ENCODE peak calls at places on chromosomes 1 and 21, in six cellular contexts. E is stimulated activated CD8-positive, alpha-beta memory T cell treated with anti-CD3 and anti-CD28 coated beads, Interleukin-15, amount 100 ng/mL, for 4 hours; K is ovary; L is glutamatergic neuron; S is kidney tubule cell; R is fibroblast of pulmonary artery. H is an unnamed sample.
A peak's percentile ranks its signal among the peaks of the same experiment; 100 is the strongest.

GRCh38 chr21:37606549-37606948 is 240.0 kb downstream of the DYRK1A start:
- DNase-seq in E (no peak), K (no peak), L (no peak), S (no peak), R (no peak), H (no peak)

GRCh38 chr1:54566438-54567141 is 18.6 kb downstream of the ACOT11 start:
- DNase-seq in E (no peak), K (no peak), L (no peak), S (peak; percentile 28), R (no peak), H (no peak)

GRCh38 chr1:170978371-170978900 is 43.1 kb downstream of the MROH9 start:
- DNase-seq in E (no peak), K (no peak), L (no peak), S (no peak), R (no peak), H (no peak)

GRCh38 chr1:107198581-107198980 is 57.7 kb downstream of the NTNG1 start:
- DNase-seq in E (no peak), K (no peak), L (no peak), S (no peak), R (no peak), H (no peak)

GRCh38 chr1:7422561-7422960 is 348.5 kb upstream of the VAMP3 start:
- DNase-seq in E (no peak), K (no peak), L (peak; percentile 1), S (no peak), R (no peak), H (peak; percentile 23)

GRCh38 chr1:171922999-171923398 is 81.7 kb downstream of the DNM3 start:
- DNase-seq in E (no peak), K (no peak), L (no peak), S (no peak), R (no peak), H (no peak)

GRCh38 chr1:209080170-209080781 is 503.2 kb upstream of the CAMK1G start:
- DNase-seq in E (no peak), K (no peak), L (no peak), S (peak; percentile 69), R (no peak), H (no peak)

GRCh38 chr1:190808035-190808434 is 330.4 kb upstream of the BRINP3 start:
- DNase-seq in E (no peak), K (no peak), L (no peak), S (no peak), R (no peak), H (no peak)

GRCh38 chr1:180988221-180988826 is 34.3 kb downstream of the STX6 start:
- DNase-seq in E (no peak), K (no peak), L (no peak), S (peak; percentile 66), R (peak; percentile 50), H (no peak)

GRCh38 chr1:229843627-229844238 is 217.7 kb downstream of the URB2 start:
- DNase-seq in E (no peak), K (peak; percentile 63), L (peak; percentile 55), S (peak; percentile 47), R (peak; percentile 39), H (no peak)

GRCh38 chr1:155080250-155081228 is 1.9 kb downstream of the EFNA3 start:
- DNase-seq in E (no peak), K (no peak), L (peak; percentile 87), S (no peak), R (no peak), H (no peak)

GRCh38 chr1:232278925-232279324 is 351.0 kb downstream of the SIPA1L2 start:
- DNase-seq in E (no peak), K (no peak), L (no peak), S (no peak), R (no peak), H (no peak)

GRCh38 chr21:14947613-14948160 is 117.1 kb downstream of the NRIP1 start:
- DNase-seq in E (no peak), K (no peak), L (no peak), S (no peak), R (no peak), H (no peak)

GRCh38 chr1:84164567-84165021 is 20.5 kb downstream of the PRKACB start:
- DNase-seq in E (no peak), K (no peak), L (no peak), S (no peak), R (peak; percentile 52), H (no peak)

GRCh38 chr1:241311056-241311746 is 45.8 kb downstream of the RGS7 start:
- DNase-seq in E (no peak), K (no peak), L (no peak), S (peak; percentile 1), R (no peak), H (no peak)

GRCh38 chr1:25468037-25468436 is 37.3 kb downstream of the MACO1 start:
- DNase-seq in E (no peak), K (peak; percentile 52), L (no peak), S (no peak), R (peak; percentile 84), H (no peak)

GRCh38 chr1:181094813-181095212 is 6.3 kb downstream of the IER5 start:
- DNase-seq in E (no peak), K (peak; percentile 33), L (no peak), S (peak; percentile 47), R (peak; percentile 94), H (no peak)

GRCh38 chr1:56573311-56573710 is 6.1 kb downstream of the PLPP3 start:
- DNase-seq in E (no peak), K (no peak), L (no peak), S (peak; percentile 14), R (no peak), H (no peak)

GRCh38 chr1:116290085-116290670 is 82.9 kb upstream of the ATP1A1 start:
- DNase-seq in E (no peak), K (no peak), L (no peak), S (peak; percentile 11), R (no peak), H (no peak)

GRCh38 chr1:91303165-91303564 is 101.5 kb downstream of the HFM1 start:
- DNase-seq in E (no peak), K (no peak), L (no peak), S (no peak), R (no peak), H (no peak)

GRCh38 chr1:29984107-29984506 is 739.3 kb downstream of the MATN1 start:
- DNase-seq in E (no peak), K (no peak), L (no peak), S (peak; percentile 40), R (no peak), H (no peak)

GRCh38 chr1:221840511-221841243 is 98.8 kb upstream of the DUSP10 start:
- DNase-seq in E (no peak), K (no peak), L (no peak), S (peak; percentile 97), R (peak; percentile 45), H (no peak)

GRCh38 chr1:55369474-55369873 is 154.3 kb upstream of the USP24 start:
- DNase-seq in E (no peak), K (no peak), L (no peak), S (no peak), R (peak; percentile 57), H (no peak)

GRCh38 chr1:248670003-248670402 is 14.7 kb upstream of the OR2T27 start:
- DNase-seq in E (no peak), K (no peak), L (no peak), S (peak; percentile 5), R (no peak), H (no peak)

GRCh38 chr1:2783069-2783434 is 18.4 kb downstream of the TTC34 start:
- DNase-seq in E (no peak), K (no peak), L (no peak), S (no peak), R (no peak), H (no peak)

GRCh38 chr1:199403421-199404116 is 623.9 kb upstream of the NR5A2 start:
- DNase-seq in E (no peak), K (no peak), L (no peak), S (peak; percentile 41), R (peak; percentile 15), H (no peak)

GRCh38 chr21:29228306-29228705 is 70.4 kb upstream of the BACH1 start:
- DNase-seq in E (no peak), K (no peak), L (no peak), S (no peak), R (no peak), H (no peak)